ENCODE peak calls at places on chromosomes 16 and 17, in eight cellular contexts. A, N, S, P, H, R, M and F are unnamed samples. For H3K4me1, the result is how much of the 10 kb centered on the place peaks cover.

GRCh38 chr17:31394544-31394943 is 3.1 kb downstream of the RAB11FIP4 start:
- DNase-seq in M (no peak), S (peak), N (no peak), R (peak), H (peak), A (peak), P (peak), F (no peak)

GRCh38 chr16:2739555-2740435 is 12.6 kb upstream of the SRRM2 start:
- DNase-seq in S (no peak), H (no peak), R (no peak), P (no peak), A (no peak), M (no peak), N (peak), F (no peak)

GRCh38 chr16:15041260-15042011 is 14.4 kb downstream of the NTAN1 start:
- DNase-seq in S (peak), M (no peak), A (peak), P (peak), N (peak), H (peak), R (peak), F (no peak)

GRCh38 chr17:69236946-69237345 is 8.3 kb upstream of the ABCA10 start:
- DNase-seq in R (no peak), A (no peak), N (no peak), S (no peak), P (no peak), H (no peak), M (no peak), F (no peak)

GRCh38 chr17:74832421-74832820 is 27.3 kb downstream of the GRIN2C start:
- DNase-seq in M (no peak), R (no peak), A (no peak), N (no peak), S (no peak), H (no peak), P (no peak), F (no peak)

GRCh38 chr17:71821512-71821911 is 299.3 kb upstream of the SOX9 start:
- DNase-seq in S (no peak), N (no peak), M (no peak), A (no peak), R (no peak), H (no peak), P (no peak), F (no peak)

GRCh38 chr16:13269359-13269758 is 368.0 kb downstream of the SHISA9 start:
- DNase-seq in R (no peak), A (no peak), N (no peak), P (no peak), M (no peak), S (no peak), H (no peak), F (no peak)

GRCh38 chr17:33284022-33284421 is 9.1 kb downstream of the ASIC2 start:
- DNase-seq in A (peak), N (no peak), H (peak), R (peak), S (no peak), M (no peak), P (peak), F (no peak)

GRCh38 chr16:5347561-5347960 is 250.0 kb upstream of the EEF2KMT start:
- DNase-seq in M (no peak), H (no peak), S (no peak), P (no peak), N (no peak), A (no peak), R (no peak), F (no peak)

GRCh38 chr17:81488276-81488860 is 24.2 kb downstream of the ACTG1 start:
- DNase-seq in N (no peak), S (no peak), A (no peak), H (no peak), P (no peak), R (peak), M (no peak), F (no peak)

GRCh38 chr17:61395409-61395982 is 4.1 kb upstream of the TBX2 start:
- DNase-seq in H (no peak), R (no peak), P (no peak), A (no peak), S (no peak), N (peak), M (no peak), F (no peak)

GRCh38 chr17:55426851-55427586 is 5.4 kb upstream of the MMD start:
- DNase-seq in H (no peak), A (no peak), M (no peak), P (no peak), S (no peak), N (no peak), R (no peak), F (no peak)

GRCh38 chr17:77216435-77216980 is 75.7 kb downstream of the SEC14L1 start:
- DNase-seq in S (no peak), M (no peak), P (no peak), R (no peak), A (no peak), N (no peak), H (no peak), F (no peak)

GRCh38 chr17:45261577-45262515 is at the start of gene SPATA32:
- DNase-seq in A (peak), R (peak), H (peak), M (peak), P (no peak), N (peak), S (peak), F (no peak)

GRCh38 chr17:68085751-68086445 is 50.4 kb downstream of the KPNA2 start:
- DNase-seq in S (no peak), N (no peak), R (peak), H (peak), M (no peak), A (no peak), P (no peak), F (no peak)

GRCh38 chr16:85216522-85217375 is 104.5 kb upstream of the CIBAR2 start:
- DNase-seq in H (no peak), S (no peak), R (no peak), N (no peak), M (no peak), A (no peak), P (no peak), F (no peak)

GRCh38 chr16:26816266-26816665 is 250.5 kb upstream of the C16orf82 start:
- DNase-seq in R (no peak), N (no peak), M (no peak), H (no peak), A (no peak), S (no peak), P (no peak), F (no peak)

GRCh38 chr17:68033636-68034451 is 1.7 kb upstream of the KPNA2 start:
- DNase-seq in S (no peak), P (no peak), R (no peak), A (no peak), H (no peak), M (peak), N (no peak), F (peak)

GRCh38 chr17:76532072-76532651 is 5.3 kb downstream of the CYGB start:
- DNase-seq in S (no peak), H (no peak), A (no peak), R (no peak), P (no peak), N (no peak), M (no peak), F (no peak)

GRCh38 chr16:69443809-69444611 is 19.6 kb downstream of the CYB5B start:
- DNase-seq in A (no peak), N (no peak), S (no peak), M (peak), P (no peak), H (peak), R (peak), F (no peak)

GRCh38 chr16:47664653-47665325 is 203.7 kb downstream of the PHKB start:
- DNase-seq in N (no peak), P (no peak), A (no peak), R (peak), H (no peak), S (no peak), M (no peak), F (no peak)

GRCh38 chr16:9516444-9516843 is 425.0 kb downstream of the HAPSTR1 start:
- DNase-seq in P (no peak), N (no peak), R (no peak), M (no peak), H (no peak), A (no peak), S (no peak), F (no peak)

GRCh38 chr17:78479369-78479768 is 97.8 kb downstream of the DNAH17 start:
- DNase-seq in H (no peak), R (no peak), M (no peak), N (no peak), S (no peak), P (no peak), A (no peak), F (no peak)

GRCh38 chr16:21260870-21261791 is 17.0 kb downstream of the CRYM start:
- DNase-seq in M (no peak), A (peak), S (no peak), R (peak), N (no peak), P (no peak), H (peak), F (no peak)

GRCh38 chr16:57500578-57501111 is 14.4 kb upstream of the DOK4 start:
- DNase-seq in R (no peak), A (no peak), M (peak), N (peak), S (no peak), P (no peak), H (no peak), F (no peak)

DNA sequence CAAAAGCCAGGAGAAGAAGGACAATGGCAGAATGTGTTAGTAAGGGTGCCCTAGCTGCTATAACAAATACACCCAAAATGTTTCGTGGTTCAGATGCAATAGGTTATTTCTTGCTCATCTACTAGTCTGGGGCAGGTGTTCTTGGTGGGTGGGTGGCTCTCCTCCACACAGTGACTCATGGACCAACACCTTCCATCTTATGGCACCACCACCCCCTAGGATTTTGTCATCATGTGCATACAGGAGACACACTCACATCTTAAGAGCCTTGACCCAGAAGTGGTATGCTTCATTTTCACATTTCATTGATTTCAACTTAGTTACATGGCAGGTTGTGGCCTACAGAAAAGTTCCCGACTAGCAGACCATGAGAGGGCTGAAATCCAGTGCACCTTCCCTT is 114.7 kb downstream of the AMFR start:
- DNase-seq in P (no peak), S (no peak), M (no peak), A (no peak), N (no peak), R (no peak), H (no peak), F (no peak)
- H3K4me1 ChIP-seq in P (under half), S (under half), M (under half), A (under half), N (under half), R (under half), H (under half), F (under half)

DNA sequence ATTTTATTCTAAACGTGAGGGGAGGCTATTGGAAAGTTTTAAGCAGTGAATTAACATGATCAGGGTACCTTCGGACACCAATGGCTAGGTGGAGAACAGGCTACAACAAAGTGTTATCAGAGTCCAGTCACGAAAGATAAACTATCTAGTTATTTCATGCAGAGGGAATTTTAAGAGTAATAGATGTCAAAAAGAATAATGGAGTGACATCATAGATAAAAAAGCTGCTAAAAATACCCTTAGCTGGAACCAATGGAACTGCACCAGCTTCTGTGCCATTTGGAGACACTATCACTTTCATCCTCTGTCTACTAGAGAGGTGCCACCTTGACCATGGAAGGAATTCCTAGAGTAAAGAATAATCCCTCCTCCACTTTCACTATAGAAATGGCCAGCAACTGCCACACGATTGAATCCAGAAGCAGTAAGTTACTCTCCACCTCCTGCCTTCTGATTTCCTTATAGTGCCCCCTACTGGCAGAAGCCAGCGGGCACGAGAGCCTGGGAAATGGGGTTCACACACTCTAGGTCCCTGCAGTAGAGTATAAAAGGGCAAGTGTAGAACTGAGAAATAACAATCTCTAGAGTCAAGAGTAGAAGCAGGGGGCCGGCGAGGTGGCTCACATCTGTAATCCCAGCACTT is 2.8 kb upstream of the ALDH3A2 start:
- DNase-seq in N (peak), M (peak), A (no peak), P (no peak), S (peak), R (peak), H (peak), F (peak)
- H3K4me3 ChIP-seq in N (no peak), M (no peak), A (no peak), P (no peak), S (no peak), R (no peak), H (peak), F (no peak)

GRCh38 chr17:63772801-63773271 is 561 bp downstream of the CCDC47 start:
- DNase-seq in H (no peak), R (peak), N (no peak), A (no peak), P (no peak), M (peak), S (no peak), F (no peak)

GRCh38 chr17:63775420-63775819 is 1.4 kb downstream of the DDX42 start:
- DNase-seq in A (no peak), R (no peak), S (no peak), P (no peak), H (no peak), N (no peak), M (peak), F (peak)

GRCh38 chr17:63774141-63774981 is at the start of gene DDX42:
- DNase-seq in M (peak), P (peak), S (peak), R (peak), N (peak), H (peak), A (peak), F (peak)

GRCh38 chr17:63774982-63775290 is 966 bp downstream of the DDX42 start:
- DNase-seq in M (no peak), S (no peak), A (no peak), N (no peak), R (peak), H (no peak), P (no peak), F (peak)

GRCh38 chr17:63773272-63774140 is at the start of gene CCDC47:
- DNase-seq in M (peak), S (peak), H (peak), A (peak), P (peak), N (peak), R (peak), F (peak)
- H3K4me1 ChIP-seq in M (under half), S (under half), H (under half), A (under half), P (under half), N (half or more), R (under half), F (under half)

GRCh38 chr16:83969771-83970429 is 1.9 kb downstream of the NECAB2 start:
- DNase-seq in M (no peak), R (no peak), S (no peak), A (no peak), P (no peak), H (no peak), N (peak), F (no peak)

GRCh38 chr16:83968891-83969672 is 1.0 kb downstream of the NECAB2 start:
- DNase-seq in A (no peak), S (no peak), N (peak), R (no peak), H (no peak), M (no peak), P (no peak), F (no peak)

GRCh38 chr16:83967838-83968482 is at the start of gene NECAB2:
- DNase-seq in M (peak), S (no peak), P (no peak), H (no peak), A (no peak), N (peak), R (peak), F (peak)

GRCh38 chr16:83967091-83967490 is 953 bp upstream of the NECAB2 start:
- DNase-seq in N (no peak), P (no peak), A (no peak), H (no peak), M (no peak), R (no peak), S (no peak), F (no peak)

GRCh38 chr16:83968483-83968865 is 430 bp downstream of the NECAB2 start:
- DNase-seq in P (no peak), H (no peak), N (peak), R (no peak), A (no peak), S (no peak), M (peak), F (no peak)
- H3K4me3 ChIP-seq in P (no peak), H (no peak), N (no peak), R (no peak), A (no peak), S (no peak), M (no peak), F (no peak)

GRCh38 chr17:38886643-38887010 is 16.8 kb downstream of the LASP1 start:
- DNase-seq in N (no peak), A (no peak), M (no peak), S (no peak), R (peak), H (no peak), P (no peak), F (no peak)
- H3K4me1 ChIP-seq in N (half or more), A (under half), M (under half), S (half or more), R (half or more), H (under half), P (half or more), F (under half)